ENCODE peak calls at places on chromosome 19, in ten cellular contexts. Z, M, F, Q, T, C, H, W, S and K are unnamed samples.

GRCh38 chr19:51712461-51713081 is 11.2 kb downstream of the HAS1 start:
- DNase-seq in Z (no peak), M (no peak), F (no peak), Q (peak), T (no peak), C (peak), H (peak), W (peak), S (peak), K (peak)

GRCh38 chr19:35622750-35623149 is 6.1 kb upstream of the RBM42 start:
- DNase-seq in Z (no peak), M (no peak), F (peak), Q (no peak), T (no peak), C (no peak), H (no peak), W (no peak), S (no peak), K (no peak)

GRCh38 chr19:49331616-49332055 is 3.6 kb upstream of the CD37 start:
- DNase-seq in Z (peak), M (no peak), F (peak), Q (peak), T (peak), C (peak), H (peak), W (peak), S (peak), K (peak)

GRCh38 chr19:29504454-29504853 is 21.3 kb upstream of the VSTM2B start:
- DNase-seq in Z (no peak), M (no peak), F (peak), Q (no peak), T (no peak), C (no peak), H (no peak), W (no peak), S (no peak), K (no peak)

GRCh38 chr19:2352121-2352520 is 7.9 kb upstream of the TMPRSS9 start:
- DNase-seq in Z (no peak), M (no peak), F (no peak), Q (no peak), T (no peak), C (no peak), H (no peak), W (no peak), S (no peak), K (no peak)

GRCh38 chr19:33241530-33242101 is 16.0 kb upstream of the SLC7A10 start:
- DNase-seq in Z (peak), M (no peak), F (peak), Q (peak), T (no peak), C (no peak), H (no peak), W (no peak), S (peak), K (peak)

GRCh38 chr19:50358483-50359431 is 6.7 kb downstream of the NAPSA start:
- DNase-seq in Z (peak), M (no peak), F (peak), Q (peak), T (no peak), C (peak), H (no peak), W (peak), S (no peak), K (peak)

GRCh38 chr19:33437351-33438015 is 64.0 kb downstream of the CEBPG start:
- DNase-seq in Z (no peak), M (no peak), F (peak), Q (peak), T (no peak), C (no peak), H (no peak), W (no peak), S (no peak), K (no peak)

GRCh38 chr19:2587001-2587719 is 111.2 kb downstream of the GADD45B start:
- DNase-seq in Z (no peak), M (no peak), F (peak), Q (no peak), T (no peak), C (peak), H (peak), W (peak), S (peak), K (no peak)

GRCh38 chr19:6185093-6185824 is 49.8 kb downstream of the ACSBG2 start:
- DNase-seq in Z (no peak), M (no peak), F (no peak), Q (no peak), T (no peak), C (no peak), H (no peak), W (no peak), S (no peak), K (no peak)

GRCh38 chr19:16541526-16542044 is 652 bp downstream of the CHERP start:
- DNase-seq in Z (peak), M (no peak), F (peak), Q (peak), T (no peak), C (peak), H (no peak), W (no peak), S (peak), K (no peak)

GRCh38 chr19:13866463-13867046 is 10.4 kb upstream of the NANOS3 start:
- DNase-seq in Z (no peak), M (no peak), F (peak), Q (no peak), T (no peak), C (no peak), H (no peak), W (no peak), S (no peak), K (no peak)

GRCh38 chr19:13864223-13864512 is 12.8 kb upstream of the NANOS3 start:
- DNase-seq in Z (no peak), M (no peak), F (peak), Q (no peak), T (no peak), C (no peak), H (no peak), W (no peak), S (no peak), K (no peak)

GRCh38 chr19:13865578-13866462 is 11.1 kb upstream of the NANOS3 start:
- DNase-seq in Z (no peak), M (no peak), F (peak), Q (peak), T (no peak), C (no peak), H (no peak), W (no peak), S (peak), K (no peak)

GRCh38 chr19:13865243-13865577 is 11.7 kb upstream of the NANOS3 start:
- DNase-seq in Z (peak), M (no peak), F (no peak), Q (no peak), T (no peak), C (no peak), H (no peak), W (no peak), S (no peak), K (no peak)

DNA sequence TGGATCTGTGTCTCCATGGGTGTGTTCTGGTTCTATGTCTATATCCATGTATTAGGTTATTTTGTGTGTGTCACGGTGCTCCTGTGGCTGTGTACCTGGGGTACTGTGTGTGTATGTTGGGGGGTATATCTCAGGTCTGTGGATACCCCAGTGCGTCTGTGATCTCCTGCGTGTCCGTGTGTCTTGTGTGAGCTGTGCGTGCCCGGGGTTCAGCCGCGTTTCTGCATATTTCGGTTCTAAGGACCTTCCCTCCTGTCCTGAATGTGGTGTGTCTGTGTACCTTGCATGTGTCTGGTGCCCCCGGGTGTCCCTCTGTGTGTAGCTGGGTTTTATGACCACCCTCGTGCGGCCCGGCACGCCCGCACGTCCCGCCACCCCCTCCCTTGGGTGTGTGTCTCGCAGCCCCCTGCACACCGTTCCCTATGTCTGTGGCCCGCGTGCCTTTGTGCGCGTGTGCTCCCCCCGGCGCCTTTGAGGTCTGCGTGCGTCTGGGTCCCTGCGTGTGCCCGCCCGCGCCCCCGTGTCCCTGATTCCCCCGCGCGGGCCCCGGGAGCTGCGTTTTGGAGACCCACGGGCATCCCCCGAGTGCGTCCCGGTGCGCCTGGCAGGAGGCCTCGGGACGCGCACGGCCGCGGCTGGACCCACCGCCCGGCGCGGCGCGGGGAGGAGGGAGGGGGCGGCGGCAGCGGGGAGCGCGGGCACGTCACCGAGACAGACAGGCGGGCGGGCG is 12.3 kb upstream of the NANOS3 start:
- DNase-seq in Z (no peak), M (no peak), F (peak), Q (no peak), T (no peak), C (no peak), H (no peak), W (no peak), S (no peak), K (no peak)
- H2AFZ ChIP-seq in Z (no peak), M (peak), F (no peak), Q (peak), T (peak), C (peak), H (no peak), W (no peak), S (no peak), K (no peak)

GRCh38 chr19:42092350-42092749 is 16.4 kb downstream of the ZNF574 start:
- DNase-seq in Z (no peak), M (no peak), F (peak), Q (peak), T (no peak), C (no peak), H (peak), W (no peak), S (no peak), K (peak)

GRCh38 chr19:42089772-42090171 is 13.8 kb downstream of the ZNF574 start:
- DNase-seq in Z (no peak), M (no peak), F (peak), Q (no peak), T (no peak), C (no peak), H (no peak), W (no peak), S (no peak), K (peak)

GRCh38 chr19:42089191-42089750 is 13.3 kb downstream of the ZNF574 start:
- DNase-seq in Z (no peak), M (no peak), F (no peak), Q (no peak), T (no peak), C (no peak), H (no peak), W (no peak), S (no peak), K (no peak)

GRCh38 chr19:42091300-42092266 is 15.6 kb downstream of the ZNF574 start:
- DNase-seq in Z (no peak), M (no peak), F (peak), Q (peak), T (no peak), C (peak), H (no peak), W (peak), S (no peak), K (peak)

GRCh38 chr19:42090687-42091086 is 14.7 kb downstream of the ZNF574 start:
- DNase-seq in Z (no peak), M (no peak), F (no peak), Q (no peak), T (no peak), C (no peak), H (no peak), W (no peak), S (no peak), K (peak)
- H3K4me2 ChIP-seq in Z (no peak), M (no peak), F (no peak), Q (no peak), T (no peak), C (no peak), H (no peak), W (no peak), S (no peak), K (no peak)

DNA sequence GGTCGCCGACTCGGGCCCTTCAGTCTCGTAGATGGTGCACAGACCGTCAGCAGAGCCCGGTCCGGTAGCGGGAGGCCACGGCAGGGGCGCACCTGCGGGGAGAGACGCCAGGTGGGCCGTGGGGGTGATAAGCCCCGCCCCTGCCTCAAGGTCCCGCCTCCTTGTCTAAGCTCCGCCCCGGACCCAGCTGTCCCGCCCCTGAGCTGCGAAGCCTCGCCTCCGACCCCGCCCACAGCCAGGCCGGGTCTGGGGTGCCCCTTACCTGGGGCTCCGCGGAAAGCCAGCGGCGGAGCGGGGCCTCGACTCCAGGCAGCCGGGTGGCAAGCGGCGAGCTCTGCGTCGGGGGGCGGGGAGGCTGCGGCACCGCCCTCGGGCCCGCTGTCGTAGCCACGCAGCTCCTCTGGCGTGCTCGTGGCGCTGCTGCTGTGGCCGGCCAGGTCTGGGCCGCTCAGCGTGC is 4.7 kb downstream of the PRR36 start:
- DNase-seq in Z (peak), M (no peak), F (peak), Q (peak), T (no peak), C (peak), H (peak), W (peak), S (peak), K (peak)
- H2AFZ ChIP-seq in Z (peak), M (no peak), F (peak), Q (peak), T (no peak), C (peak), H (no peak), W (peak), S (no peak), K (no peak)

DNA sequence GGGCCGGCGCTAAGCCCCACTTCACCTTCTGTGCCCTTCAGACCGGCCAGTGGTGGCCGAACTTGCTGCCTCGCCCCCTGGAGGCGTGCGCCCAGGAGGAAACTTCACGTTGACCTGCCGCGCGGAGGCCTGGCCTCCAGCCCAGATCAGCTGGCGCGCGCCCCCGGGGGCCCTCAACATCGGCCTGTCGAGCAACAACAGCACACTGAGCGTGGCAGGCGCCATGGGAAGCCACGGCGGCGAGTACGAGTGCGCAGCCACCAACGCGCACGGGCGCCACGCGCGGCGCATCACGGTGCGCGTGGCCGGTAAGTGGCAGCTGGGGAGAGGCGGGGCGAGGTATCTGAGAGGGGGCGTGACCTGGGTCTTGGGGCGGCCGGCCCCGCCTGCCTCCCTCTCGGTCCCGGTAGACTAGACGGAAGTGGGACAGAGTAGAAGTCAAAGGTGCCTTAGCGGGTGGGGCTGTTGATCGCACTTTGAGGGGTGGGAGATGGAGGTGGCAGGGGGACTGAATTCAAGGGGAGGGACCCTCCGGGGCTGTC is 5.6 kb downstream of the ICAM5 start:
- DNase-seq in Z (peak), M (no peak), F (peak), Q (peak), T (no peak), C (no peak), H (peak), W (no peak), S (peak), K (peak)
- H3K4me2 ChIP-seq in Z (no peak), M (no peak), F (no peak), Q (peak), T (peak), C (no peak), H (peak), W (peak), S (no peak), K (peak)

GRCh38 chr19:1130801-1131717 is 27.3 kb downstream of the GPX4 start:
- DNase-seq in Z (no peak), M (no peak), F (no peak), Q (peak), T (no peak), C (no peak), H (no peak), W (no peak), S (no peak), K (no peak)

GRCh38 chr19:1133471-1133929 is 29.7 kb downstream of the GPX4 start:
- DNase-seq in Z (peak), M (no peak), F (peak), Q (no peak), T (no peak), C (no peak), H (peak), W (no peak), S (no peak), K (peak)

GRCh38 chr19:1131718-1132552 is 28.1 kb downstream of the GPX4 start:
- DNase-seq in Z (peak), M (peak), F (peak), Q (peak), T (peak), C (peak), H (peak), W (peak), S (peak), K (peak)

GRCh38 chr19:1134431-1134830 is 30.6 kb downstream of the GPX4 start:
- DNase-seq in Z (no peak), M (no peak), F (no peak), Q (no peak), T (no peak), C (no peak), H (no peak), W (no peak), S (no peak), K (no peak)

GRCh38 chr19:1132625-1133383 is 29.0 kb downstream of the GPX4 start:
- DNase-seq in Z (no peak), M (no peak), F (peak), Q (no peak), T (no peak), C (no peak), H (no peak), W (no peak), S (no peak), K (no peak)
- H2AFZ ChIP-seq in Z (no peak), M (peak), F (no peak), Q (no peak), T (peak), C (peak), H (no peak), W (no peak), S (no peak), K (no peak)

GRCh38 chr19:44653343-44653742 is 9.6 kb downstream of the PVR start:
- DNase-seq in Z (no peak), M (no peak), F (no peak), Q (no peak), T (no peak), C (no peak), H (no peak), W (no peak), S (no peak), K (no peak)

GRCh38 chr19:44658069-44658727 is 13.1 kb upstream of the CEACAM19 start:
- DNase-seq in Z (no peak), M (no peak), F (peak), Q (peak), T (no peak), C (no peak), H (no peak), W (no peak), S (no peak), K (peak)

GRCh38 chr19:44657211-44657921 is 13.7 kb downstream of the PVR start:
- DNase-seq in Z (peak), M (peak), F (peak), Q (peak), T (peak), C (peak), H (peak), W (peak), S (peak), K (peak)

GRCh38 chr19:44649578-44650145 is 6.0 kb downstream of the PVR start:
- DNase-seq in Z (no peak), M (no peak), F (no peak), Q (no peak), T (no peak), C (no peak), H (no peak), W (no peak), S (no peak), K (no peak)

DNA sequence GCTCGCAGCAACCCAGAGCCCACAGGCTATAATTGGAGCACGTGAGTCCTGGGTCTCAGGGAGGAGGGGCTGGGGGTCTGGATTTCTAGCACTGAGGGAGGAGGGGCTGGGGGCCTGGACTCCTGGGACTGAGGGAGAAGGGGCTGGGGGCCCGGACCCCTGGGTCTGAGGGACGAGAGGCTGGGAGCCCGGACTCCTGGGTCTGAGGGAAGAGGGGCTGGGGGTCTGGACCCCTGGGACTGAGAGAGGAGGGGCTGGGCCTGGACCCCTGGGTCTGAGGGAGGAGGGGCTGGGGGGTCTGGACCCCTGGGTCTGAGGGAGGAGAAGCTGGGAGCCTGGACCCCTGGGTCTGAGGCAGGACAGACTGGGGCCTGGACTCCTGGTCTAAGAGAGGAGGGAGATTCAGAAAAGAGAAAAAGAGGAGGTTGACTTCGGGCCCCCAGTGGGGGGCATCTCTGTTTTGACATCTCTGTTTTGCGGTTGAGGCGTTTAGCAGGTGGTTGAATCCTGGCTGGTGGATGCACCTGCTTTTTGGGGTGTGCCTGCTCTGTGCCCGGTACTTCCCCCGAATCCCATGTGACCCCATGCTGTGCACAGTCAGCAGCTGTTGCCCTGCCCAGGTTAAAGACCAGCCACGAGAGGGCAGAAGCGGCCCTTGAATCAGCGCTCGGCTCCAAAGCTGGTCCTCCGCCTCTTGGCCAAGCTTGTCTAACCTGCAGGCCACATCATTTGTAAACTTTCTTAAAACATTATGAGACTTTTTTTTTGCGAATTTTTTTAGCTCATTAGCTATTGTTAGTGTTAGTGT is 10.5 kb downstream of the PVR start:
- DNase-seq in Z (peak), M (peak), F (no peak), Q (peak), T (peak), C (peak), H (peak), W (peak), S (peak), K (peak)
- H3K4me2 ChIP-seq in Z (no peak), M (no peak), F (no peak), Q (no peak), T (no peak), C (no peak), H (no peak), W (no peak), S (no peak), K (no peak)

DNA sequence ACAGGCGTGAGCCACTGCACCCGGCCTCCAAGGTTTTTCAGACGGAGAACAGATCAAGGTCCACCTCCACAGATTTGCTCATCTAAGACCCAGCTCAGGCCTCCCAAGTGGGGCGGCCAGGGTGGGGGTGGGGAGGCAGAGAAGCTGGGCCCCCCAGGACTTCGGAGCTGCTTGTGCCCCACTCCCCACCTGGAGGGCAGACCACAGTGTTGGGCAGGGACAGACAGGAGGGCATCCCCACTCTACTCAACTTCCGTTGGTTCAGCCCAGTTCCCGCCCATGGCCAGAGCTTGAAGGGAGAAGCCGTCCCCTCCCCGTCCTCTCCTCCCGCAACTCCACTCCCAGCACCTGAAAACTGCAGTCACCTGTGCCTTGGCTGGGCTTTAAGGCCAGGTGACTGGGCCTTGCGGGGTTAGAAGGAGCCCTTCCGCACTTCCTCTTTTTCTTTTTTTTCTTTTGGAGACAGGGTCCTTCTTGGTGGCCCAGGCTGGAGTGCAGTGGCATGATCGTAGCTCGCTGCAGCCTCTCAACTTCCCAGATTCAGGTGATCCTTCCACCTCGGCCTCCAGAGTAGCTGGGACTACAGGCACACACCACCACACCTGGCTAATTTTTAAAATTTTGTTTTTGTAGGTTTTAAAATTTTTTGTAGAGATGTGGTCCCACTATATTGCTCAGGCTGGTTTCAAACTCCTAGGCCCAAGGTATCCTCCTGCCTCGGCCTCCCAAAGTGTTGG is 734 bp upstream of the LRRC8E start:
- DNase-seq in Z (no peak), M (no peak), F (peak), Q (no peak), T (no peak), C (no peak), H (peak), W (no peak), S (no peak), K (no peak)
- H2AFZ ChIP-seq in Z (peak), M (no peak), F (peak), Q (peak), T (no peak), C (peak), H (no peak), W (no peak), S (no peak), K (no peak)